ENCODE peak calls at places on chromosomes 11 and 22, in eight cellular contexts. Y is HL-60; W is prostate gland; O is foreskin fibroblast; K is HFF-Myc; Z is CD8-positive, alpha-beta T cell; P is tibial nerve; I is fibroblast of lung. F is an unnamed sample.

GRCh38 chr11:63920126-63920869 is 3.3 kb upstream of the RCOR2 start:
- DNase-seq in Y (no peak), W (no peak), O (peak), K (no peak), Z (no peak), P (no peak), I (peak), F (peak)

GRCh38 chr11:27873664-27874063 is 173.4 kb upstream of the BDNF start:
- DNase-seq in Y (no peak), W (peak), O (no peak), K (no peak), Z (no peak), P (no peak), I (no peak), F (no peak)

GRCh38 chr22:27840436-27840835 is 38.9 kb upstream of the MN1 start:
- DNase-seq in Y (no peak), W (no peak), O (no peak), K (no peak), Z (no peak), P (no peak), I (no peak), F (no peak)

GRCh38 chr11:6307879-6308278 is 12.4 kb downstream of the CAVIN3 start:
- DNase-seq in Y (no peak), W (no peak), O (peak), K (no peak), Z (no peak), P (no peak), I (peak), F (peak)

GRCh38 chr11:36431429-36432092 is 78.5 kb downstream of the TRAF6 start:
- DNase-seq in Y (no peak), W (no peak), O (peak), K (peak), Z (no peak), P (no peak), I (peak), F (peak)

GRCh38 chr22:43090130-43090789 is 1.1 kb upstream of the TTLL1 start:
- DNase-seq in Y (peak), W (peak), O (peak), K (peak), Z (no peak), P (no peak), I (peak), F (peak)

GRCh38 chr11:63985812-63986155 is 454 bp upstream of the OTUB1 start:
- DNase-seq in Y (peak), W (no peak), O (peak), K (no peak), Z (peak), P (no peak), I (no peak), F (no peak)

GRCh38 chr22:50530280-50530856 is 556 bp upstream of the TYMP start:
- DNase-seq in Y (peak), W (peak), O (peak), K (no peak), Z (peak), P (peak), I (peak), F (peak)

GRCh38 chr11:3159296-3160190 is 5.6 kb downstream of the OSBPL5 start:
- DNase-seq in Y (no peak), W (peak), O (peak), K (no peak), Z (no peak), P (peak), I (peak), F (no peak)

GRCh38 chr11:27933992-27934829 is 173.7 kb downstream of the KIF18A start:
- DNase-seq in Y (no peak), W (no peak), O (peak), K (peak), Z (no peak), P (no peak), I (peak), F (peak)

GRCh38 chr11:8066036-8066910 is 14.7 kb upstream of the TUB start:
- DNase-seq in Y (no peak), W (no peak), O (no peak), K (no peak), Z (no peak), P (no peak), I (no peak), F (no peak)

GRCh38 chr22:17846326-17846992 is 72.2 kb upstream of the BID start:
- DNase-seq in Y (no peak), W (peak), O (no peak), K (no peak), Z (no peak), P (no peak), I (peak), F (peak)

GRCh38 chr22:50529416-50530279 is at the start of gene TYMP:
- DNase-seq in Y (no peak), W (peak), O (peak), K (no peak), Z (peak), P (peak), I (no peak), F (peak)

GRCh38 chr11:65555693-65556231 is 2.4 kb downstream of the LTBP3 start:
- DNase-seq in Y (peak), W (no peak), O (peak), K (no peak), Z (no peak), P (no peak), I (peak), F (peak)

GRCh38 chr11:11155962-11156815 is 196.9 kb downstream of the CSNK2A3 start:
- DNase-seq in Y (no peak), W (no peak), O (no peak), K (no peak), Z (peak), P (no peak), I (no peak), F (no peak)

GRCh38 chr11:120229451-120230424 is 10.2 kb upstream of the POU2F3 start:
- DNase-seq in Y (no peak), W (no peak), O (peak), K (no peak), Z (no peak), P (no peak), I (peak), F (no peak)

GRCh38 chr11:83544871-83545270 is 258.7 kb upstream of the CCDC90B start:
- DNase-seq in Y (no peak), W (no peak), O (no peak), K (no peak), Z (no peak), P (no peak), I (no peak), F (no peak)

GRCh38 chr11:15208570-15209222 is 94.0 kb downstream of the INSC start:
- DNase-seq in Y (peak), W (peak), O (peak), K (peak), Z (peak), P (peak), I (peak), F (peak)

GRCh38 chr11:925158-925495 is 543 bp upstream of the AP2A2 start:
- DNase-seq in Y (no peak), W (no peak), O (no peak), K (no peak), Z (no peak), P (no peak), I (no peak), F (no peak)

GRCh38 chr11:20840341-20840740 is 171.0 kb downstream of the NELL1 start:
- DNase-seq in Y (no peak), W (peak), O (no peak), K (no peak), Z (no peak), P (no peak), I (no peak), F (no peak)

GRCh38 chr11:116925050-116925449 is 87.6 kb upstream of the APOA1 start:
- DNase-seq in Y (no peak), W (no peak), O (no peak), K (no peak), Z (peak), P (no peak), I (no peak), F (no peak)

GRCh38 chr11:10597877-10598341 is 29.4 kb upstream of the LYVE1 start:
- DNase-seq in Y (peak), W (no peak), O (peak), K (no peak), Z (no peak), P (no peak), I (peak), F (no peak)

GRCh38 chr11:75342231-75342918 is 9.1 kb downstream of the ARRB1 start:
- DNase-seq in Y (no peak), W (no peak), O (no peak), K (no peak), Z (no peak), P (no peak), I (no peak), F (no peak)

GRCh38 chr11:113458189-113458588 is 17.0 kb downstream of the DRD2 start:
- DNase-seq in Y (no peak), W (no peak), O (no peak), K (no peak), Z (no peak), P (no peak), I (no peak), F (no peak)

GRCh38 chr11:69588270-69588669 is 52.7 kb upstream of the CCND1 start:
- DNase-seq in Y (no peak), W (no peak), O (peak), K (peak), Z (no peak), P (no peak), I (peak), F (peak)

GRCh38 chr22:38262051-38262795 is 10.6 kb downstream of the TMEM184B start:
- DNase-seq in Y (no peak), W (peak), O (peak), K (no peak), Z (no peak), P (no peak), I (no peak), F (no peak)

GRCh38 chr11:119696378-119697157 is 32.4 kb downstream of the NECTIN1 start:
- DNase-seq in Y (no peak), W (peak), O (no peak), K (no peak), Z (no peak), P (no peak), I (no peak), F (no peak)

GRCh38 chr22:35192121-35192918 is 65.0 kb upstream of the HMGXB4 start:
- DNase-seq in Y (no peak), W (no peak), O (peak), K (no peak), Z (no peak), P (no peak), I (no peak), F (no peak)

GRCh38 chr22:31947296-31947695 is 3.0 kb downstream of the YWHAH start:
- DNase-seq in Y (peak), W (no peak), O (peak), K (no peak), Z (no peak), P (no peak), I (no peak), F (no peak)
- H3K4me3 ChIP-seq in Y (peak), W (no peak), O (no peak), K (peak), Z (no peak), P (no peak), I (no peak), F (no peak)

GRCh38 chr11:125401235-125401634 is 94.8 kb downstream of the FEZ1 start:
- DNase-seq in Y (no peak), W (no peak), O (no peak), K (no peak), Z (no peak), P (no peak), I (no peak), F (no peak)

GRCh38 chr11:125398994-125399638 is 96.9 kb downstream of the FEZ1 start:
- DNase-seq in Y (no peak), W (no peak), O (no peak), K (no peak), Z (no peak), P (no peak), I (no peak), F (no peak)

GRCh38 chr11:125402436-125402835 is 93.6 kb downstream of the FEZ1 start:
- DNase-seq in Y (no peak), W (no peak), O (peak), K (no peak), Z (no peak), P (no peak), I (peak), F (peak)

GRCh38 chr11:125404136-125404810 is 91.8 kb downstream of the FEZ1 start:
- DNase-seq in Y (no peak), W (no peak), O (no peak), K (no peak), Z (no peak), P (no peak), I (no peak), F (no peak)

GRCh38 chr11:125401746-125402145 is 94.3 kb downstream of the FEZ1 start:
- DNase-seq in Y (no peak), W (no peak), O (no peak), K (no peak), Z (no peak), P (no peak), I (peak), F (peak)
- TF ChIP-seq CTCF in Y (no peak), W (no peak), O (no peak), K (no peak), Z (no peak), P (no peak), I (no peak), F (no peak)

DNA sequence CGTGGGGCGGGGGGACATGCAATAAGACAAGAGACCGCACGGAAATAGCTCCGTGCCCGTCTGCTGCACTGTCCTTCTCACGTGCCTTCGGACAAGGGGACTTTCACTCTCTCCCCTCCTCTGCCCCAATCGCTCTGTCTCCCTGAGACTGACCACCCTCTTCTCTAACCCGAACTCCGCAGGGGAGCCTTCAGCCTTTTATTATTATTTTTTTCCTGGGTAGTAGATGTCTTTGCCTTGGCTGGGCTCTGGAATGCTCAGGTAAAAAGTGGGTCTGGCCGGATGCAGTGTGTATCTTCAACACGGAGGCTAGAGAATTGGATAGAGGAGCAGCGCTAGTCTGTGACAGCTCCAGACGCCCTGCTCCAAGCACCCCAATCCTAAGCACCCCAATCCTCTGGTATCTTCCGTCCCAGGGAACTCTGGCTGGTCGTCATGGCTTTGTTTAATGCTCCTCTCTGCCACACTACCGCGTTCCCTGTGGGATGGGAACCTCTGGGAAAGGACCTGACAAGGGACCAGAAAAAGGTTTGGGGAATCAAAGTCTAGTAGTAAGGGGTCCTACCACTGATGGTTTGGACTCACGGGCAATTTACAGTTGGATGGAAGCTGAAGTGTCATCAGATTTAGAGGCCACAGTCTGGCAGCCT is 25.1 kb upstream of the ROBO3 start:
- DNase-seq in Y (no peak), W (no peak), O (no peak), K (no peak), Z (no peak), P (no peak), I (no peak), F (no peak)
- H3K4me3 ChIP-seq in Y (no peak), W (peak), O (peak), K (peak), Z (no peak), P (peak), I (no peak), F (peak)

DNA sequence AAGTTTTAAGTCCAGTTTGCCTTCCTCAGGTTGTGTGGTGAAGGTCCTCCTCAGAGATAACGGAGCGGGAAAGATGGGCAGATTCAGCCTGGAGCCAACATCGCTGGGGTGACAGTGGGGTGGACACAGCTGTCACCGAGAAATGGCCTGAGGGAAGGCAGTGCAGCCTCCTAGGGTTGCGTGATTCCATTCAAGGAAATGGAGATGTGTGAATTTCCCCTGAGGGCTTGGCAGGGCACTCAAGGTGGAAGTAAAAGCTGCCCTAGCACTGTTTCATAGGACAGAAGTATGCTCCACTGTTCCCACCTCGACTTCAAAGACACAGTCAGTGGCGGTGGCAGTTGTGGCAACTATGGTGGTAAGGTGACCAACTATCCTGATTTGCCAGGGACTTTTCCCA is 15.4 kb upstream of the CAT start:
- DNase-seq in Y (no peak), W (no peak), O (no peak), K (no peak), Z (no peak), P (no peak), I (no peak), F (no peak)
- TF ChIP-seq CTCF in Y (no peak), W (no peak), O (no peak), K (no peak), Z (no peak), P (no peak), I (no peak), F (no peak)

DNA sequence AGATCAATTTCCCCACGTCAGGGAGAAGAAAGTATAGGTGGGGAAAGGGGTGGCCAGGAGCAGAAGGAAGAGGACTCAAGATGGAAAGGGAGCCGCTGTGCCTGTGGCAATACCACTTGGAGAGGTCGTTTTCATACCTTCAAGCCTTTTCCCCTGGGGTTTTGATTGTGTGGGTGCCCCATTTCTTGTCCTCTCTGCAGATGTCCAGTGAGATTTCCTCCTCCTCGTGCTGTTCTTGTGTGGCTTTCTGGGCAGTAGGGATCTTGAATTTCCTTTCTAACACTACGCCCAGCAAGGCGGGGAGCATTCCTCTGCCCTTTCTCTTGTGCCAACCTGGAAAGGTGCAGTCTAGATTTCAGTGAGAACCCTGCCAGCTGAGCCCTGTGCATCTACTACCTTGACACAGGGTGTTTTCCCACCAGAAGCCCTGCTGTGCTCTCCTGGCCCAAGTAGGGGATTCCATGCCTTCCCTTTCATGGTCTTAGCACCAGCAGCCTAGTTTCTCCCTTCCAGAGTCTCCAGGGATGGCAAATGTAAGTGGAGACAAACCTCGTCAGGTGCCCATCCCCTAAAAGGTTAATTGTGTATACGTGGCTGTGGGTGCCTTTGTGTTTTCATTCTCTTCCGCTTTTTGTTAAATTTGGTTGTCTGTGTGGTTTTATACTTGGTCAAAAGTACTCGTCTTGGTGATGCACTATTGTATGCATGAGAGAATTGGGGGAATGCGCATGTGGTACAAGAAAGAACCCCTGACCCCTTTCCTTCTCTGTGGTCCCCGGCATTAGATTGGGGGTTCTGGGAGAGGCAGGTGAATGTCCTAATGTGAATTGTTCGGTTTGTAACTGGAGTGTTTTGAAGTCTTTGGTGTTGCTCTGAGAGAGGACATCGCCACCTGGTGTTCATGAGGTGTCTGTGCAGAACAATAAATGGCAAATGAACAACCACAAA is 71.4 kb upstream of the MPEG1 start:
- DNase-seq in Y (peak), W (peak), O (peak), K (peak), Z (peak), P (peak), I (peak), F (peak)
- H3K4me3 ChIP-seq in Y (peak), W (no peak), O (no peak), K (no peak), Z (no peak), P (no peak), I (no peak), F (no peak)

GRCh38 chr11:61259363-61259762 is 18.4 kb downstream of the PGA5 start:
- DNase-seq in Y (no peak), W (no peak), O (no peak), K (no peak), Z (no peak), P (no peak), I (no peak), F (no peak)

GRCh38 chr11:61258546-61258945 is 17.6 kb downstream of the PGA5 start:
- DNase-seq in Y (no peak), W (no peak), O (no peak), K (no peak), Z (no peak), P (no peak), I (no peak), F (no peak)

GRCh38 chr11:61254403-61255025 is 13.5 kb downstream of the PGA5 start:
- DNase-seq in Y (peak), W (peak), O (peak), K (peak), Z (peak), P (no peak), I (peak), F (peak)

DNA sequence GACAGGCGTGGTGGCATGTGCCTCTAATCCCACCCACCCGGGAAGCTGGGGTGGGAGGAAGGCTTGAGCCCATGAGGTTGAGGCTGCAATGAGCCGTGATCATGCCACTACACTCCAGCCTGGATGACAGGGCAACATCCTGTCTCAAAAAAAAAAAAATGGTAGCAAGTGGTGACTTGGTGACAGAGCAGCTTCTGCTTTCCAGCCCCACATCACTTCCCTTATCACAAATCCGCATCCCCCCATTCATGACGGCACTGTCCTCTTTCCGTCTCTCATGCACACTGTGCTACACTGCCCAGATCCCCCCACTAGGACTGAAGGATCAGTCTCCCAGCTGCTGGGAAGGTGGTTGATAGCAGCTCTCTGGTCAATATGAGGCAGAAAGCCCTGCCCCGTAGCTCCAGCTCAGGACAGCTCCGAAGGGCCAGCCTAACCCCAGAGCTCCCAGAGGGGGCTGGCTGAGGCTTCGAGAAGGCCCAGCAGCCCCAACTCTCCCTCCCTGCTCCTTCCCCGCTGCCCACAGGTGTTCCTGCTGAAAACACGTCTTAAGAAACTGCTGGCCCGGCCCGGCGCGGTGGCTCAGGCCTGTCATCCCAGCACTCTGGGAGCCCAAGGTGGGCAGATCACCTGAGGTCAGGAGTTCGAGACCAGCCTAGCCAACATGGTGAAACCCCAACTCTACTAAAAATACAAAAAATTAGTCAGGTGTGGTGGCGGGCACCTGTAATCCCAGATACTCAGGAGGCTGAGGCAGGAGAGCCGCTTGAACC is 15.9 kb downstream of the PGA5 start:
- DNase-seq in Y (peak), W (no peak), O (no peak), K (no peak), Z (no peak), P (no peak), I (no peak), F (no peak)
- TF ChIP-seq CTCF in Y (no peak), W (no peak), O (no peak), K (no peak), Z (no peak), P (no peak), I (no peak), F (no peak)

F was measured in AG10803.